ENCODE peak calls at places on chromosome 3, in eight cellular contexts. N, A, P, Z, H, T, M and E are unnamed samples. For H3K36me3, the result is how much of the 10 kb centered on the place peaks cover.

GRCh38 chr3:197736010-197736490 is 654 bp downstream of the RUBCN start:
- DNase-seq in M (peak), A (no peak), H (peak), Z (no peak), T (no peak), N (peak), P (no peak), E (peak)

GRCh38 chr3:197789309-197789708 is 1.7 kb upstream of the LRCH3 start:
- DNase-seq in H (no peak), M (no peak), Z (no peak), N (no peak), P (no peak), T (no peak), A (no peak), E (no peak)

GRCh38 chr3:195102609-195103467 is 168.1 kb downstream of the XXYLT1 start:
- DNase-seq in A (no peak), M (peak), P (peak), H (no peak), Z (no peak), T (peak), N (peak), E (no peak)

GRCh38 chr3:44772099-44772442 is 10.5 kb downstream of the KIF15 start:
- DNase-seq in M (no peak), N (no peak), T (no peak), H (no peak), Z (no peak), P (no peak), A (no peak), E (no peak)

GRCh38 chr3:11549580-11550140 is 94.1 kb downstream of the VGLL4 start:
- DNase-seq in T (no peak), N (no peak), H (no peak), A (no peak), M (no peak), Z (no peak), P (no peak), E (no peak)

GRCh38 chr3:41682996-41683395 is 278.9 kb downstream of the ULK4 start:
- DNase-seq in M (no peak), H (no peak), N (no peak), A (no peak), Z (no peak), P (peak), T (no peak), E (no peak)

GRCh38 chr3:186308549-186308948 is 53.5 kb downstream of the DGKG start:
- DNase-seq in M (no peak), T (no peak), A (no peak), P (no peak), H (no peak), Z (no peak), N (no peak), E (no peak)

GRCh38 chr3:120601554-120601953 is 5.4 kb downstream of the NDUFB4 start:
- DNase-seq in T (no peak), Z (no peak), N (no peak), A (no peak), P (no peak), H (no peak), M (no peak), E (no peak)

GRCh38 chr3:193114431-193115340 is 126.3 kb upstream of the PLAAT1 start:
- DNase-seq in H (no peak), T (no peak), A (no peak), M (no peak), Z (no peak), N (no peak), P (no peak), E (no peak)

GRCh38 chr3:190319660-190320059 is 2.6 kb downstream of the CLDN1 start:
- DNase-seq in A (no peak), N (no peak), Z (no peak), P (no peak), M (peak), H (no peak), T (no peak), E (no peak)

GRCh38 chr3:152419748-152420147 is 151.0 kb downstream of the MBNL1 start:
- DNase-seq in P (no peak), T (no peak), A (no peak), N (no peak), Z (no peak), H (no peak), M (no peak), E (no peak)

GRCh38 chr3:50354850-50355249 is 4.2 kb downstream of the CYB561D2 start:
- DNase-seq in M (no peak), A (no peak), T (no peak), P (no peak), Z (no peak), N (no peak), H (no peak), E (no peak)

GRCh38 chr3:50358355-50358926 is 880 bp downstream of the TMEM115 start:
- DNase-seq in A (no peak), Z (no peak), N (no peak), P (no peak), H (no peak), T (no peak), M (no peak), E (no peak)

GRCh38 chr3:50354186-50354764 is 3.6 kb downstream of the CYB561D2 start:
- DNase-seq in Z (no peak), M (no peak), T (no peak), H (no peak), N (no peak), P (no peak), A (no peak), E (no peak)

GRCh38 chr3:50356553-50356952 is 2.8 kb downstream of the TMEM115 start:
- DNase-seq in N (no peak), M (peak), H (no peak), P (no peak), Z (no peak), T (no peak), A (no peak), E (peak)

GRCh38 chr3:50355829-50356552 is 3.3 kb downstream of the TMEM115 start:
- DNase-seq in H (no peak), Z (no peak), T (no peak), A (no peak), N (no peak), P (no peak), M (no peak), E (no peak)
- H3K36me3 ChIP-seq in H (under half), Z (half or more), T (under half), A (under half), N (under half), P (under half), M (under half), E (under half)

DNA sequence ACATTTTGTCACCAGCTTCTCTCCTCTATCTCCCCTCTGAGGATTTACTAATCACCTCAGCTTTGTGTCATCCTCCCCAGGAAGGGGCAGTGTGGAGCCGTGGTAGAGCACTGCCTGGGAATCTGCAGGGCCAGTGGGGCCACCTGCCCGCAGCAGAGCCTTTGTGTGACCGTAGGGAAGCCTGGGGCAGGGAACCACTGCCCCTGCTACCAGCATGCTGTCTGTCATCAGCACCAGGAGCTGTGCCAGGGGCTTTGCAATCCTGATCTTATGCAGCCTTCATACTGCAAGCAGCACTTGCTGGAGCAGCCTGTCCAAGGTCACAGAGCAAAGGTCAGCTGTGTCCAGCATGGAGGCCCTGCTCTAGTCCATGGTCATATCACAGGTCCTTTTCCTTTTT is 170.2 kb upstream of the IL12A start:
- DNase-seq in M (no peak), A (peak), N (no peak), P (no peak), H (no peak), Z (no peak), T (no peak), E (no peak)
- TF ChIP-seq CTCF in M (no peak), A (peak), N (no peak), P (peak), H (no peak), Z (no peak), T (no peak), E (no peak)

DNA sequence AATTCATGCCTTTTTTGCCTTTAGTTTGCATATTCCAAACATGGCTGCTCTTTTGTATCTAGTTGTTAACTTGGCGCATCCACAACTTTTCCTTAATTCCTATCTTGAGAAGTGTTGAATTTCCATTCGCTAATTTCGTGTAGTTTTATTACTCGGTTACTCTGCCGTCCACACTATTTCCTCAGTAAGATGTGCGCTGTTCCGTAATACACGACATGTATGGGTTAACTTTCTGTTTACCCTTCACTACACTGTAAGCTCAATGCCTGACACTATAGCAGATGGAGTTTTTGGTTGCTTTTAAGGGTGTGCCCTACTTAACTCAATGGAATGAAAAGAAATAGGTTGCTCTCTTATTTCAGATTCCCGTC is 724 bp downstream of the RPSA start:
- DNase-seq in T (no peak), H (peak), Z (no peak), N (no peak), A (peak), M (no peak), P (no peak), E (no peak)
- H3K36me3 ChIP-seq in T (under half), H (under half), Z (under half), N (under half), A (under half), M (under half), P (under half), E (under half)

DNA sequence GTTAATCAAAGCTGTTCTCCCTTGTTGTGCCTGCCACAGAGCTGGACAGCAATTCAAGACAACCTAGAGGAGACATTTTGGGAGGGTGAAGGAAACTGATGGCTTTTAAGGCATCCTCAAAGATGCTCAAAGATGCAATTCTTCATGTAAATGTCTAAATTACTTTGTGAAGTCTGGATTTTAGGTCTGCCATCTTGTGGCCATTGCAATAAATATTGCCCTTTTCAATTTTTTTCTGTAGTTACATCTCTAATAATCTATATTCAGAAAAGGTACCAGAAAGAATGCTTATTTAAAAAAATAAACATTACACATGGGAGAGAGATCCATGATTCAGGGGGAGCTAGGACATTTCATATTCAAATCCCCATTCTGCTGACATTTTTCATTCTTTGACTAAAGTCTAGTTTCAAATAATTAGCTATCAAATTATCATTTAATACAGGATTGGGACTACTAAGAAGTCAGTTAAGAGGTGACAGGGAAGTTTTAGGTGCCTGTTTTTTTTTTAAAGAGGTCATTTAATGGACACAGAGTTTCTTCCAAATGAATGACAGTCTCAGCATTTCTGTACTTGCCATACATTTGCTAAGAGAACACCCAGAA is 259.8 kb upstream of the WNT5A start:
- DNase-seq in Z (no peak), P (no peak), A (no peak), N (no peak), T (no peak), M (no peak), H (peak), E (no peak)
- TF ChIP-seq CTCF in Z (peak), P (peak), A (no peak), N (peak), T (peak), M (peak), H (peak), E (no peak)